ENCODE peak calls at places on chromosomes 4 and X, in seven cellular contexts. L is CD4-positive, alpha-beta T cell; O is tibial artery; F is pancreas; G is fibroblast of pulmonary artery; H is sigmoid colon; X is stomach. U is an unnamed sample.

GRCh38 chrX:70554081-70554480 is 109.4 kb downstream of the DLG3 start:
- DNase-seq in F (no peak), L (no peak), X (no peak), O (no peak), H (no peak), G (peak; percentile 54), U (peak; percentile 2)

GRCh38 chrX:139126493-139126892 is 404.0 kb upstream of the F9 start:
- DNase-seq in G (no peak), H (no peak), O (no peak), L (no peak), X (peak; percentile 57), F (peak; percentile 16), U (no peak)

GRCh38 chr4:82561745-82562552 is at the start of gene TMEM150C:
- DNase-seq in X (no peak), G (peak; percentile 31), H (no peak), F (peak; percentile 22), L (no peak), O (no peak), U (no peak)

GRCh38 chr4:183434264-183435045 is 10.0 kb upstream of the CDKN2AIP start:
- DNase-seq in F (peak; percentile 7), H (no peak), G (no peak), L (no peak), X (no peak), O (no peak), U (no peak)

GRCh38 chr4:57086324-57086723 is 23.9 kb downstream of the IGFBP7 start:
- DNase-seq in L (no peak), X (no peak), G (no peak), O (no peak), F (no peak), H (no peak), U (no peak)

GRCh38 chr4:84939111-84939510 is 27.4 kb downstream of the WDFY3 start:
- DNase-seq in G (no peak), H (no peak), X (no peak), O (no peak), F (no peak), L (no peak), U (no peak)

GRCh38 chr4:142379277-142380051 is 466.6 kb downstream of the INPP4B start:
- DNase-seq in H (no peak), F (no peak), X (no peak), L (no peak), G (peak; percentile 77), O (no peak), U (peak; percentile 64)

GRCh38 chr4:38242822-38243384 is 282.7 kb downstream of the PTTG2 start:
- DNase-seq in L (no peak), O (no peak), G (no peak), F (no peak), H (no peak), X (no peak), U (no peak)

GRCh38 chr4:156113138-156113537 is 159.5 kb upstream of the CTSO start:
- DNase-seq in X (no peak), H (no peak), G (peak; percentile 21), F (no peak), L (no peak), O (no peak), U (no peak)

GRCh38 chr4:156111706-156112105 is 158.0 kb upstream of the CTSO start:
- DNase-seq in O (no peak), F (no peak), L (no peak), H (no peak), X (no peak), G (no peak), U (no peak)

DNA sequence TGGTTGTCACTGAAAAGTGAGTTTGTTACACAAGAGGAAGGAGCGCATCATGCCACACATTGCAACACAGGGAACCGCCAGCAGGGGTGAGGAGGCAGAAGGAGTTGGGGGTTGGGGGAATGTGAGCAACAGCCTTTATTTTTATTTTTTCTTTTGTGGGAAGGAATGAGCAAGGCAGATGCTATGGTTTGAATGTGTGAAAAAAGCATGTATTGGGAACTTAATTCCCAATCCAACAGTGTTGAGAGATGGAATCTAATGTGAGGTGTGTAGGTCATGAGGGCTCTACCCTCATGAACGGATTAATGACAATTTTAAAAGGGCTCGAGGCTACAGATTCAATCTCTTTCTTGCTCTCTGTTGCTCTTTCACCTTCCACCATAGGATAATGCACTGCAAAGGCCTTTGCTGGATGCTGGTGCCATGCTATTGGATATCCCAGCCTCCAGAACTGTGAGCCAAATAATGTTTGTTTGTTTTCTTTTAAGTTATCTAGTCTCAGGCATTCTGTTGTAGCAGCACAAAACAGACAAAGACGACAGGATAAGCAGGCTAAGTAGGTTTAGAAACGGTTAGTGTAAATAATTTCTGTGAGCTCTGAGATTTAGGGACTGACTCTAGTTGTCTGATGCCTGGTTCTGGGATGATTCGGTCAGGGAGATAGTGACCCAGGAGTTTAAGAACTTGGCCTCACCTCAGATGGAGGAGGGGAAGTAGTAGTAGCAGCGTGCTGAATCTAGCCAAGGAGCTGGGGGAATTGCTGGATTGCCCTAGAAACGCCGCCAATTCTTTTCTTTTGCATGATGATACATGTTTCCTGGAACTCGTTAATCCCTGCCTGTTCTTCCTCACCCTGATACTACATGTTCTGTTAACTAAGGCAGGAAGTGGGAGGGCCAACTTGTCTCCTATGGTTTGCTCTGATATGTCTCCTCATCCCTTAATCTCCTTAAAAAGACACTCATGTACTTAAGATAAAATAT is 156.6 kb upstream of the CTSO start:
- DNase-seq in H (peak; percentile 77), O (no peak), X (no peak), G (peak; percentile 69), L (no peak), F (no peak), U (no peak)
- TF ChIP-seq CTCF in H (no peak), O (no peak), X (no peak), G (peak; percentile 43), L (no peak), F (no peak), U (peak; percentile 41)

GRCh38 chrX:42948723-42949122 is 170.8 kb upstream of the PPP1R2C start:
- DNase-seq in H (no peak), O (no peak), F (no peak), G (no peak), X (no peak), L (no peak), U (no peak)

GRCh38 chrX:42941671-42942070 is 163.7 kb upstream of the PPP1R2C start:
- DNase-seq in G (no peak), O (no peak), H (no peak), F (no peak), L (no peak), X (no peak), U (no peak)

GRCh38 chrX:42943051-42943450 is 165.1 kb upstream of the PPP1R2C start:
- DNase-seq in G (no peak), X (no peak), L (no peak), O (no peak), H (no peak), F (no peak), U (no peak)

GRCh38 chrX:42946544-42947223 is 168.7 kb upstream of the PPP1R2C start:
- DNase-seq in G (no peak), L (no peak), F (no peak), O (no peak), X (no peak), H (no peak), U (no peak)

DNA sequence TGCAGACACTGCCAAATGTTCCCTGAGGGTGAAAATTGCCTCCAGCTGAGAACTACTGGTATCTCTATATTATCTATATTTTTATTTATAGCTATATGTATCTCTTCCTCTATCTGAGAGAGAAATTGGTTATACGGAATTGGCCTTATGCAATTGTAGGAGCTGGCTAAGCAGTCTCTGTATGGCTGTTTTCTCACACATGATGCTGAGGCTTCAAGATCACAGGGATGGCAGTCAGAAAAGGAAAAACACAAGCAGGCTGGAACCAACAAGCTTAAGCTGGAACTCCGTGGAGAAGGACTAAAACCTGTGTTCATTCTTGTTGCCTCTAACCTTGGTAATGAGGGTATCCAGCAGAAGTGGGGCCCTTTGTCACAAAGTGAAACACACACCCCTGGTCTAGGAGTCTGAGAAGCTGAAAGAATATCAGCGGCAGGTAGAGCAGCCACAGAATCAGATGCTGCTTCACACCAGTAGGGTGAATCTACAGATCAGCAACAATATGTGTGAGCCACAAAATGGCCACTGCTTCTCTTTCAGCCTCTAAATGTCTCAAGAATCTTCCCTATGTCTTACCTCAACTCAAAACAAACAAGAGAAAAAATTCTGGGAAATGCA is 166.5 kb upstream of the PPP1R2C start:
- DNase-seq in F (no peak), H (no peak), G (no peak), O (no peak), X (no peak), L (no peak), U (no peak)
- TF ChIP-seq CTCF in F (no peak), H (no peak), G (no peak), O (no peak), X (no peak), L (no peak), U (no peak)

GRCh38 chr4:123121241-123121907 is 199.0 kb upstream of the NUDT6 start:
- DNase-seq in O (no peak), F (no peak), H (no peak), X (no peak), G (peak; percentile 12), L (no peak), U (no peak)

GRCh38 chr4:123127865-123128264 is 205.5 kb upstream of the NUDT6 start:
- DNase-seq in H (no peak), G (peak; percentile 36), L (no peak), O (no peak), F (no peak), X (no peak), U (no peak)

GRCh38 chr4:123125477-123125876 is 203.1 kb upstream of the NUDT6 start:
- DNase-seq in X (no peak), O (no peak), L (no peak), F (no peak), H (no peak), G (no peak), U (no peak)

GRCh38 chr4:123127218-123127617 is 204.8 kb upstream of the NUDT6 start:
- DNase-seq in F (no peak), O (no peak), G (peak; percentile 78), X (no peak), L (no peak), H (no peak), U (no peak)
- TF ChIP-seq CTCF in F (no peak), O (peak; percentile 32), G (peak; percentile 28), X (no peak), L (no peak), H (no peak), U (no peak)

GRCh38 chr4:15963001-15963451 is at the start of gene FGFBP2:
- DNase-seq in O (peak; percentile 31), X (peak; percentile 51), H (peak; percentile 71), L (no peak), G (peak; percentile 48), F (no peak), U (no peak)

GRCh38 chr4:15965325-15965724 is 2.4 kb upstream of the FGFBP2 start:
- DNase-seq in X (no peak), O (no peak), G (no peak), L (no peak), H (no peak), F (no peak), U (no peak)

GRCh38 chr4:15963568-15963967 is 593 bp upstream of the FGFBP2 start:
- DNase-seq in H (no peak), X (no peak), F (no peak), O (no peak), G (no peak), L (no peak), U (no peak)

GRCh38 chr4:15961778-15962510 is 1.0 kb downstream of the FGFBP2 start:
- DNase-seq in H (no peak), X (no peak), F (no peak), O (no peak), G (no peak), L (no peak), U (no peak)

DNA sequence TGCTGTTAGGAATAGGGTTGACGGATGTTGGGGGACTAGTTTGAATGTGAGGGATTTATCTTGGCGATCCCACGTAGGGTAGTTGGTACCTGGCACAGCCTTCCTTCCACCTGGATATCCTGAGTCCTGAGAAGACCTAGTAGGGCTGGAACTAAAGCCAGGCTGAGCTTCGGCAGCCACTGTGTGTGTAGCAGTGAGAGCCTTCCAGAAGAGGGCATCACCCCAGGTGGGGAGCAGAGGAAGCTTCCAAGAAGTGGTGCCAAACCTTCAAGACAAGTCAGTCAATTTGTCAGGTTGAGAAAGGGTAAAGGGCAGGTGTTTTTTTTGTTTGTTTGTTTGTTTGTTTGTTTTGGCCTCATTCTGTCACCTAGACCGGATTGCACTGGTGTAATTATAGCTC is 1.2 kb upstream of the FGFBP2 start:
- DNase-seq in O (no peak), G (no peak), H (no peak), X (no peak), F (no peak), L (no peak), U (no peak)
- TF ChIP-seq CTCF in O (no peak), G (no peak), H (no peak), X (no peak), F (no peak), L (no peak), U (peak; percentile 37)